ENCODE peak calls at places on chromosomes 1 and 21, in six cellular contexts. X, C, L, F, Q and I are unnamed samples.

GRCh38 chr1:36366091-36366661 is 19.5 kb downstream of the STK40 start:
- DNase-seq in X (no peak), C (no peak), F (peak; percentile 32), L (peak; percentile 41), Q (peak; percentile 77), I (no peak)

GRCh38 chr1:245406426-245406825 is 251.6 kb downstream of the KIF26B start:
- DNase-seq in C (no peak), F (no peak), X (no peak), L (no peak), Q (no peak), I (no peak)

GRCh38 chr1:27592600-27593340 is 11.2 kb downstream of the AHDC1 start:
- DNase-seq in Q (no peak), C (no peak), X (peak; percentile 47), L (no peak), F (no peak), I (no peak)

GRCh38 chr1:241985787-241986186 is 13.1 kb downstream of the MAP1LC3C start:
- DNase-seq in F (no peak), L (peak; percentile 18), Q (no peak), C (no peak), X (peak; percentile 17), I (no peak)

GRCh38 chr1:184035719-184036516 is 1.6 kb downstream of the COLGALT2 start:
- DNase-seq in F (no peak), Q (no peak), C (no peak), X (no peak), L (no peak), I (no peak)

GRCh38 chr1:224067621-224068457 is 46.1 kb upstream of the FBXO28 start:
- DNase-seq in X (no peak), C (no peak), Q (no peak), L (no peak), F (no peak), I (no peak)

GRCh38 chr21:25115021-25115420 is 492.3 kb downstream of the MRPL39 start:
- DNase-seq in C (no peak), F (no peak), Q (no peak), X (no peak), L (no peak), I (no peak)

GRCh38 chr1:65525297-65526048 is 105.0 kb downstream of the LEPR start:
- DNase-seq in X (no peak), C (no peak), L (peak; percentile 10), F (no peak), Q (peak; percentile 69), I (no peak)

GRCh38 chr1:88890790-88891317 is 513 bp downstream of the GTF2B start:
- DNase-seq in X (no peak), F (no peak), L (peak; percentile 32), C (no peak), Q (no peak), I (no peak)

GRCh38 chr1:189859385-189859977 is 618.2 kb downstream of the BRINP3 start:
- DNase-seq in C (no peak), X (no peak), F (no peak), L (peak; percentile 28), Q (no peak), I (no peak)